ENCODE peak calls at places on chromosome 2, in ten cellular contexts. B is glomerular endothelial cell, R is Daoy, L is kidney glomerular epithelial cell, M is HTR-8/SVneo, D is left ventricle myocardium inferior, W is GM18507, U is NCI-H1436, S is adipocyte, J is T-helper 2 cell. I is an unnamed sample.

GRCh38 chr2:228938629-228939028 is 332.5 kb downstream of the PID1 start:
- DNase-seq in U (no peak), R (no peak), S (peak; percentile 59), W (no peak), L (no peak), B (no peak), D (no peak), J (no peak), M (no peak), I (no peak)

GRCh38 chr2:71064110-71064611 is 4.3 kb upstream of the NAGK start:
- DNase-seq in M (no peak), R (no peak), U (no peak), J (no peak), W (no peak), L (no peak), S (no peak), D (no peak), B (no peak), I (no peak)

GRCh38 chr2:233972941-233973575 is 55.9 kb downstream of the TRPM8 start:
- DNase-seq in M (no peak), J (no peak), R (no peak), B (no peak), S (no peak), L (no peak), W (no peak), U (no peak), D (peak; percentile 25), I (peak; percentile 80)

GRCh38 chr2:206004004-206004693 is 81.8 kb downstream of the INO80D start:
- DNase-seq in U (no peak), R (peak; percentile 6), J (no peak), S (no peak), M (peak; percentile 7), L (no peak), W (no peak), B (no peak), D (no peak), I (no peak)

GRCh38 chr2:96404446-96405373 is 69.1 kb downstream of the NCAPH start:
- DNase-seq in W (no peak), R (no peak), J (no peak), L (no peak), B (no peak), D (peak; percentile 36), M (no peak), S (no peak), U (no peak), I (no peak)

GRCh38 chr2:1544478-1545069 is 131.3 kb downstream of the TPO start:
- DNase-seq in M (no peak), R (no peak), U (no peak), L (peak; percentile 5), D (no peak), J (no peak), W (no peak), S (peak; percentile 42), B (peak; percentile 31), I (no peak)

GRCh38 chr2:110931648-110932047 is 189.1 kb upstream of the BCL2L11 start:
- DNase-seq in S (peak; percentile 60), J (no peak), R (no peak), M (no peak), L (no peak), W (no peak), B (no peak), D (no peak), U (no peak), I (no peak)

GRCh38 chr2:200274116-200275075 is 32.1 kb upstream of the SPATS2L start:
- DNase-seq in M (no peak), J (no peak), S (no peak), L (no peak), W (no peak), R (no peak), D (no peak), B (no peak), U (peak; percentile 74), I (no peak)

GRCh38 chr2:128315122-128315828 is 3.4 kb downstream of the HS6ST1 start:
- DNase-seq in B (no peak), D (peak; percentile 7), U (no peak), J (no peak), M (no peak), L (no peak), S (no peak), R (no peak), W (no peak), I (no peak)

I was measured in PC-9.